ENCODE peak calls at places on chromosome 6, in ten cellular contexts. P is lung microvascular endothelial cell; I is epithelial cell of proximal tubule; Z is stimulated activated CD8-positive, alpha-beta memory T cell treated with anti-CD3 and anti-CD28 coated beads, Interleukin-7, amount 100 ng/mL, for 4 hours; C is substantia nigra; X is naive thymus-derived CD4-positive, alpha-beta T cell; V is activated T-helper 2 cell treated with anti-CD3 and anti-CD28 coated beads, Interferon-gamma antibody, Interleukin-2, Interleukin-4, amounts not matched to agents 10 μg/mL and 5 μg/mL and 100 μg/mL, durations not matched to agents 14 hours and 24 hours and 36 hours; U is tibial nerve; E is HCT116; B is GM23338. H is an unnamed sample.

GRCh38 chr6:2498224-2498623 is 252.5 kb downstream of the MYLK4 start:
- DNase-seq in X (no peak), U (no peak), B (no peak), Z (no peak), C (no peak), V (no peak), I (peak; percentile 63), P (peak; percentile 30), E (no peak), H (no peak)

GRCh38 chr6:97422171-97422570 is 139.2 kb upstream of the MMS22L start:
- DNase-seq in X (no peak), Z (no peak), C (no peak), P (no peak), E (no peak), B (peak; percentile 14), I (no peak), U (no peak), V (no peak), H (no peak)

GRCh38 chr6:147122823-147123222 is 81.4 kb upstream of the STXBP5 start:
- DNase-seq in B (no peak), Z (no peak), E (no peak), V (no peak), I (no peak), P (no peak), C (no peak), U (no peak), X (no peak), H (no peak)

GRCh38 chr6:164097557-164098398 is 683.3 kb downstream of the QKI start:
- DNase-seq in B (peak; percentile 45), Z (no peak), C (no peak), P (peak; percentile 89), X (no peak), V (no peak), E (no peak), I (peak; percentile 19), U (no peak), H (no peak)

GRCh38 chr6:118892248-118893094 is 1.5 kb upstream of the ASF1A start:
- DNase-seq in P (peak; percentile 29), Z (no peak), V (no peak), U (no peak), X (no peak), E (no peak), C (no peak), B (no peak), I (no peak), H (no peak)

GRCh38 chr6:1263039-1263849 is 48.7 kb upstream of the FOXQ1 start:
- DNase-seq in E (no peak), Z (no peak), U (no peak), V (no peak), B (peak; percentile 44), C (no peak), X (no peak), I (no peak), P (no peak), H (no peak)

GRCh38 chr6:125363010-125363359 is 61.2 kb upstream of the HDDC2 start:
- DNase-seq in U (no peak), I (peak; percentile 22), E (no peak), V (no peak), X (no peak), C (no peak), B (peak; percentile 82), P (peak; percentile 61), Z (no peak), H (no peak)

GRCh38 chr6:112298816-112299281 is 44.5 kb upstream of the LAMA4 start:
- DNase-seq in X (no peak), C (no peak), B (no peak), Z (no peak), P (no peak), V (no peak), I (peak; percentile 59), U (no peak), E (peak; percentile 23), H (no peak)

GRCh38 chr6:139751179-139751578 is 376.7 kb upstream of the CITED2 start:
- DNase-seq in B (no peak), Z (no peak), C (no peak), X (no peak), U (no peak), V (no peak), E (no peak), P (no peak), I (no peak), H (no peak)

GRCh38 chr6:43916924-43917877 is 147.2 kb downstream of the VEGFA start:
- DNase-seq in P (no peak), C (no peak), X (no peak), Z (no peak), V (no peak), E (no peak), I (peak; percentile 96), U (peak; percentile 56), B (no peak), H (no peak)

GRCh38 chr6:152380993-152381898 is 255.9 kb downstream of the SYNE1 start:
- DNase-seq in U (peak; percentile 37), B (no peak), E (peak; percentile 73), I (peak; percentile 97), P (peak; percentile 93), C (peak; percentile 37), X (no peak), Z (no peak), V (no peak), H (no peak)

GRCh38 chr6:46044876-46045617 is 29.4 kb upstream of the CLIC5 start:
- DNase-seq in C (no peak), Z (no peak), X (no peak), E (peak; percentile 73), I (peak; percentile 73), U (peak; percentile 26), B (no peak), P (peak; percentile 88), V (no peak), H (no peak)

GRCh38 chr6:145155873-145156782 is 579.2 kb downstream of the EPM2A start:
- DNase-seq in V (no peak), C (no peak), B (no peak), I (no peak), Z (no peak), U (no peak), X (no peak), P (no peak), E (no peak), H (no peak)

GRCh38 chr6:113870917-113871316 is 13.8 kb downstream of the MARCKS start:
- DNase-seq in I (no peak), Z (no peak), C (no peak), B (no peak), E (no peak), P (no peak), X (no peak), U (no peak), V (no peak), H (no peak)

GRCh38 chr6:49205526-49205925 is 257.5 kb downstream of the MMUT start:
- DNase-seq in E (no peak), P (no peak), X (no peak), Z (no peak), I (no peak), V (no peak), C (no peak), U (no peak), B (no peak), H (no peak)

GRCh38 chr6:146944809-146945208 is 259.4 kb upstream of the STXBP5 start:
- DNase-seq in C (no peak), B (no peak), I (no peak), E (no peak), X (no peak), U (no peak), Z (no peak), V (no peak), P (no peak), H (no peak)

GRCh38 chr6:2979819-2980464 is 8.6 kb upstream of the SERPINB6 start:
- DNase-seq in I (no peak), E (no peak), C (no peak), X (no peak), B (no peak), V (no peak), U (no peak), Z (no peak), P (no peak), H (no peak)

GRCh38 chr6:149951626-149952025 is 9.8 kb downstream of the ULBP2 start:
- DNase-seq in P (no peak), B (no peak), C (no peak), U (no peak), V (no peak), I (no peak), E (no peak), X (no peak), Z (no peak), H (no peak)

GRCh38 chr6:148462203-148462602 is 119.6 kb downstream of the SASH1 start:
- DNase-seq in Z (no peak), U (no peak), C (no peak), V (no peak), I (no peak), E (no peak), X (no peak), B (no peak), P (no peak), H (no peak)

GRCh38 chr6:170093658-170094596 is 197.0 kb downstream of the DLL1 start:
- DNase-seq in E (no peak), Z (no peak), X (no peak), U (no peak), C (no peak), I (no peak), B (no peak), V (no peak), P (no peak), H (no peak)

GRCh38 chr6:37980222-37980595 is 160.7 kb downstream of the ZFAND3 start:
- DNase-seq in P (peak; percentile 23), C (no peak), I (no peak), V (no peak), U (no peak), B (no peak), X (no peak), Z (no peak), E (no peak), H (no peak)

GRCh38 chr6:6591778-6592388 is 3.4 kb downstream of the LY86 start:
- DNase-seq in C (peak; percentile 15), E (no peak), B (no peak), X (no peak), I (no peak), U (no peak), V (no peak), Z (no peak), P (peak; percentile 31), H (no peak)

GRCh38 chr6:90217621-90218496 is 78.8 kb downstream of the BACH2 start:
- DNase-seq in Z (no peak), E (no peak), B (no peak), X (peak; percentile 53), C (no peak), V (no peak), I (peak; percentile 87), U (no peak), P (peak; percentile 87), H (peak; percentile 46)

GRCh38 chr6:114108119-114109002 is 137.4 kb upstream of the HDAC2 start:
- DNase-seq in U (peak; percentile 45), Z (no peak), V (peak; percentile 28), P (peak; percentile 80), E (peak; percentile 64), I (no peak), C (peak; percentile 23), B (peak; percentile 96), X (no peak), H (peak; percentile 46)

H was measured in activated CD4-positive, alpha-beta T cell treated with anti-CD3 and anti-CD28 coated beads, Interleukin-2, amount 10 ng/mL, durations not matched to agents 7 days and 5 days.